ENCODE peak calls at places on chromosomes 12 and 14, in ten cellular contexts. G, B, E, F, T, H, J, V, R and Q are unnamed samples.

GRCh38 chr12:132948146-132949066 is 7.7 kb downstream of the ZNF605 start:
- DNase-seq in J (no peak), G (no peak), R (no peak), F (no peak), V (no peak), B (no peak), T (no peak), E (no peak), H (no peak), Q (no peak)

GRCh38 chr12:105382771-105383632 is 52.5 kb downstream of the C12orf75 start:
- DNase-seq in B (no peak), H (no peak), T (peak; percentile 14), R (peak; percentile 40), F (no peak), V (peak; percentile 86), G (peak; percentile 66), J (peak; percentile 72), E (peak; percentile 68), Q (peak; percentile 74)

GRCh38 chr14:68977137-68977740 is 1.9 kb downstream of the ACTN1 start:
- DNase-seq in E (no peak), F (no peak), R (no peak), G (peak; percentile 12), B (no peak), J (no peak), H (no peak), T (no peak), V (no peak), Q (no peak)

GRCh38 chr14:50615566-50615965 is 52.5 kb downstream of the SAV1 start:
- DNase-seq in J (no peak), V (no peak), R (no peak), H (peak; percentile 52), T (no peak), E (no peak), G (no peak), B (no peak), F (no peak), Q (peak; percentile 12)

GRCh38 chr12:5395443-5396401 is 36.2 kb upstream of the NTF3 start:
- DNase-seq in T (no peak), H (no peak), B (no peak), R (no peak), V (no peak), J (no peak), F (peak; percentile 8), E (peak; percentile 90), G (no peak), Q (no peak)

GRCh38 chr14:66240112-66240511 is 246.1 kb upstream of the CCDC196 start:
- DNase-seq in H (no peak), G (no peak), T (no peak), E (no peak), F (no peak), J (no peak), R (no peak), V (peak; percentile 0), B (no peak), Q (no peak)

GRCh38 chr14:53144244-53144643 is 8.9 kb downstream of the DDHD1 start:
- DNase-seq in G (peak; percentile 86), H (no peak), B (no peak), J (no peak), V (no peak), R (no peak), T (no peak), E (no peak), F (no peak), Q (peak; percentile 64)

GRCh38 chr12:46752396-46752795 is 73.4 kb downstream of the SLC38A4 start:
- DNase-seq in J (no peak), E (no peak), G (no peak), T (no peak), H (no peak), B (no peak), V (no peak), R (no peak), F (no peak), Q (peak; percentile 81)

GRCh38 chr14:52043690-52044089 is 25.2 kb downstream of the NID2 start:
- DNase-seq in J (peak; percentile 60), F (peak; percentile 58), V (no peak), H (peak; percentile 32), B (no peak), R (no peak), T (peak; percentile 51), E (no peak), G (peak; percentile 39), Q (peak; percentile 45)

GRCh38 chr14:63896278-63896720 is 43.5 kb downstream of the SYNE2 start:
- DNase-seq in G (no peak), V (peak; percentile 99), B (peak; percentile 54), F (no peak), J (peak; percentile 55), T (no peak), E (peak; percentile 41), R (peak; percentile 90), H (no peak), Q (peak; percentile 92)

GRCh38 chr14:30375280-30375892 is 183.6 kb upstream of the G2E3 start:
- DNase-seq in T (peak; percentile 57), V (peak; percentile 64), E (peak; percentile 64), G (peak; percentile 76), F (peak; percentile 77), H (peak; percentile 68), B (no peak), J (peak; percentile 58), R (peak; percentile 10), Q (peak; percentile 59)

GRCh38 chr14:32212833-32213232 is 9.8 kb upstream of the RNU6-8 start:
- DNase-seq in F (no peak), J (no peak), G (no peak), R (no peak), V (no peak), E (no peak), B (no peak), H (no peak), T (no peak), Q (no peak)

GRCh38 chr14:101889898-101890297 is 74.5 kb upstream of the DYNC1H1 start:
- DNase-seq in V (peak; percentile 25), H (no peak), J (peak; percentile 27), E (no peak), R (no peak), F (no peak), T (no peak), B (no peak), G (peak; percentile 22), Q (peak; percentile 19)

GRCh38 chr12:65464930-65465329 is 186.4 kb downstream of the MSRB3 start:
- DNase-seq in F (no peak), H (no peak), B (peak; percentile 29), R (peak; percentile 77), V (peak; percentile 86), J (no peak), G (no peak), E (no peak), T (no peak), Q (peak; percentile 89)

GRCh38 chr12:133180669-133181068 is 626 bp upstream of the ZNF268 start:
- DNase-seq in J (no peak), F (no peak), R (no peak), G (no peak), V (no peak), H (no peak), T (no peak), B (no peak), E (no peak), Q (no peak)